ENCODE peak calls at places on chromosomes 6 and 20, in four cellular contexts. H is H1, U is K562, J is HepG2. G is an unnamed sample.

GRCh38 chr6:83442752-83443151 is 11.9 kb upstream of the ME1 start:
- DNase-seq in H (no peak), J (no peak), U (no peak), G (no peak)

GRCh38 chr6:119110601-119111548 is 32.4 kb upstream of the FAM184A start:
- DNase-seq in U (peak; percentile 58), J (peak; percentile 69), H (no peak), G (peak; percentile 28)

GRCh38 chr6:156719720-156720563 is 57.2 kb upstream of the ARID1B start:
- DNase-seq in J (peak; percentile 91), H (peak; percentile 66), U (peak; percentile 90), G (peak; percentile 65)

GRCh38 chr20:63003546-63003945 is 3.2 kb downstream of the BHLHE23 start:
- DNase-seq in U (no peak), H (no peak), J (no peak), G (no peak)

GRCh38 chr6:122207794-122208193 is 191.7 kb upstream of the HSF2 start:
- DNase-seq in J (no peak), H (no peak), U (no peak), G (no peak)

GRCh38 chr20:63216849-63217471 is 1.0 kb upstream of the YTHDF1 start:
- DNase-seq in U (no peak), H (no peak), J (no peak), G (no peak)

GRCh38 chr6:10381133-10381829 is 33.6 kb downstream of the TFAP2A start:
- DNase-seq in J (no peak), H (peak; percentile 81), U (no peak), G (no peak)

GRCh38 chr6:166633732-166634535 is 6.9 kb upstream of the RPS6KA2 start:
- DNase-seq in H (no peak), U (peak; percentile 21), J (peak; percentile 20), G (no peak)

GRCh38 chr20:41058007-41058673 is 29.5 kb downstream of the TOP1 start:
- DNase-seq in H (no peak), J (peak; percentile 55), U (no peak), G (no peak)

GRCh38 chr6:10300071-10300470 is 114.8 kb downstream of the TFAP2A start:
- DNase-seq in J (no peak), H (no peak), U (no peak), G (no peak)

GRCh38 chr20:4626228-4626627 is 95.5 kb upstream of the PRND start:
- DNase-seq in H (no peak), J (no peak), U (no peak), G (peak; percentile 21)

GRCh38 chr20:10784337-10785183 is 110.8 kb upstream of the JAG1 start:
- DNase-seq in U (no peak), J (no peak), H (no peak), G (no peak)

GRCh38 chr20:64055396-64055892 is 6.0 kb upstream of the SOX18 start:
- DNase-seq in U (no peak), H (no peak), J (no peak), G (no peak)

GRCh38 chr6:52877168-52877567 is 32.3 kb downstream of the GSTA3 start:
- DNase-seq in J (no peak), U (no peak), H (no peak), G (no peak)

GRCh38 chr20:59988141-59988540 is 29.9 kb downstream of the CDH26 start:
- DNase-seq in U (no peak), H (no peak), J (no peak), G (no peak)

GRCh38 chr6:65088575-65088974 is 618.5 kb downstream of the EYS start:
- DNase-seq in H (no peak), U (no peak), J (no peak), G (no peak)

GRCh38 chr6:73768630-73769029 is 72.6 kb downstream of the CD109 start:
- DNase-seq in U (no peak), H (no peak), J (no peak), G (no peak)

GRCh38 chr6:51028271-51028670 is 209.6 kb downstream of the TFAP2B start:
- DNase-seq in J (peak; percentile 46), U (no peak), H (no peak), G (no peak)

GRCh38 chr6:61755739-61756138 is 530.3 kb downstream of the KHDRBS2 start:
- DNase-seq in U (no peak), J (no peak), H (no peak), G (no peak)

GRCh38 chr6:154865291-154865690 is 129.8 kb upstream of the TIAM2 start:
- DNase-seq in U (no peak), J (no peak), H (no peak), G (no peak)

GRCh38 chr6:130933712-130934200 is 106.5 kb downstream of the SMLR1 start:
- DNase-seq in H (no peak), U (no peak), J (peak; percentile 98), G (no peak)

GRCh38 chr20:1871807-1872455 is 23.3 kb upstream of the SIRPA start:
- DNase-seq in H (no peak), U (no peak), J (no peak), G (peak; percentile 43)

GRCh38 chr6:28634758-28635546 is 109.3 kb downstream of the GPX5 start:
- DNase-seq in J (peak; percentile 50), U (no peak), H (peak; percentile 71), G (no peak)

GRCh38 chr20:44019638-44020335 is 105.1 kb downstream of the TOX2 start:
- DNase-seq in U (no peak), H (no peak), J (no peak), G (no peak)

GRCh38 chr6:47308223-47308567 is 1.5 kb downstream of the TNFRSF21 start:
- DNase-seq in J (no peak), H (no peak), U (no peak), G (no peak)

GRCh38 chr6:127791779-127792528 is 108.9 kb downstream of the THEMIS start:
- DNase-seq in H (no peak), J (no peak), U (no peak), G (no peak)

GRCh38 chr20:63552481-63553249 is 1.3 kb upstream of the FNDC11 start:
- DNase-seq in U (peak; percentile 62), J (no peak), H (no peak), G (peak; percentile 52)

GRCh38 chr6:37201726-37202125 is 31.8 kb downstream of the PIM1 start:
- DNase-seq in J (no peak), U (no peak), H (no peak), G (no peak)

GRCh38 chr20:25281541-25281991 is 33.7 kb downstream of the PYGB start:
- DNase-seq in J (no peak), U (no peak), H (no peak), G (peak; percentile 64)

GRCh38 chr6:152508477-152508876 is 128.7 kb downstream of the SYNE1 start:
- DNase-seq in J (no peak), U (no peak), H (no peak), G (no peak)
- TF ChIP-seq BRCA1 in J (no peak), U (no peak), H (no peak), G (no peak)

DNA sequence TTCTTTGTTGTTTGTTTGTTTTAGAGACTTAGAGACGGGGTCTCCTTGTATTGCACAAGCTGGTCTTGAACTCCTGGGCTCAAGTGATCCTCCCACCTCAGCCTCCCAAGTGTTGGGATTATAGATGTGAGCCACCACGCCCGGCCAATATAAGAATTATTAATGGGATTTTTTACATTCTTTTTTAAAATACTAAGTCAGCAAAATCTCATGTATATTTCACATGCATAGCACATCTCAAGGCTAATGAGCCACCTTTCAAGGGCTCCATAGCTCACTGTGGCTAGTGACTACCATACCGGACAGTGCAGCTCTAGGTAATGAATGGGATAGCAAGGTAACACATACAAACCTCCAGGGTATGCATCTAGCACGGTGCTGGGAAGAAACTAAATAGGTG is 361.4 kb downstream of the SAMD5 start:
- DNase-seq in H (no peak), J (no peak), U (no peak), G (no peak)
- TF ChIP-seq BRCA1 in H (no peak), J (no peak), U (no peak), G (no peak)

DNA sequence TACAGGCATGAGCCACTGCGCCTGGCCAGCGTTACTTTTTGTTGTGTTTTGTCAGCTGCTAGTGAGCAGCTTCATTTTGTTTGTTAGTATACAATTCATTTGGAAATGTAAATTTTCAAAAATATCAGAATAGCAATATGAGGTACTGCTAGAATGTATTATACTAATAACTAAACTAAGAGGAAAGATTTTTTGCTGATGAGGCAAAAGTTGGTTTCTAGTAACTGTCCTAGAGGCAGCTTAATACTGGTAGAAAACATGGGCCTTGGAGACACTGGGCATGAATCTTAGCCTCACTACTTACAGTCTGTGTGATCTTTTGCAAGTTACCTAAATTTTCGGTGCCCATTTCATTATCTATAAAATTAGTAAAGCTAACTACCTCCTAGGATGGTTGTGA is 24.1 kb downstream of the TTK start:
- DNase-seq in J (no peak), U (no peak), H (no peak), G (no peak)
- TF ChIP-seq BRCA1 in J (no peak), U (no peak), H (no peak), G (no peak)

DNA sequence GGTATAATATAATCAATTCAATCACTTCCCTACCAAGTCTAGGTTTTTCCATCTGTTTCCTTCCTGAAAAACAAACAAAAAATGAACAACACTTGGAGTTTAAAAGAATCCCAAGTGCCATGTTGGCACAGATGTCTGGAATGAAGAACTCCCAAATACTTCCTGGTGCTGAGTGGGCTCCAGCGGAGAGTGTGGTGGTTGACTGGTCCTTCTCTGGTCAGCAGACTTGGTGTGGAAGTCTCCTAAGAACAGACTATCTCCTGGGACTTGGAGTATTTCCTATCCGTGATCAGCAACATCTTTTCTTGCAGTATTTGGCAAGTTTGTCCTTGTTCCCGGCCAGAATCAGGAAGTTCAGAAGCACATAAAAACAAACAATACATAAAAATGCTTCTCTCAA is 154.2 kb downstream of the MTFR2 start:
- DNase-seq in H (no peak), U (no peak), J (no peak), G (no peak)
- TF ChIP-seq BRCA1 in H (no peak), U (no peak), J (no peak), G (no peak)

GRCh38 chr6:21005816-21006553 is 471.7 kb downstream of the CDKAL1 start:
- DNase-seq in H (no peak), J (peak; percentile 64), U (no peak), G (peak; percentile 40)
- TF ChIP-seq BRCA1 in H (no peak), J (no peak), U (no peak), G (no peak)

DNA sequence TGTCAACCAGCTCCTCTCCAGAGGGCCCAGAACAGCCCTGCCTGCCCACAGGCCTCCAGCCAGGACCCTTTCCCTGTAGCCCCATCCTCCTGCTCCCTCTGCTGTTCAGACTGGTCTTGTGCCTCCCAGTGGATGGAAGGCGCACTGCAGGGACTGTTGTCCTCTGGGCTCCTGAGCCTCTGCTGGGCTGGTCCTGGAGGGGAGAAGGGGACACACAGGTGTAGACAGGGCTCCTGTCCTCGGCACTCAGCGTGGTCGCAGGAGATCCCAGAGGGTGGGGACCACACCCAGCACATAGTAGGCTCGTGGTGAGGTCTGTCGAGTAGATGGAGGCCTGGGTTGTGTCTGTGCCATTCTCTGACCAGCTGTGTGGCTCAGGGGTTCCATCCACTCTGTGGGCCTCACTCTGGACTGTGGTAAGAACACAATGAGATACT is 11.5 kb downstream of the ITPR3 start:
- DNase-seq in H (peak; percentile 96), U (peak; percentile 76), J (peak; percentile 75), G (no peak)
- TF ChIP-seq BRCA1 in H (no peak), U (no peak), J (no peak), G (no peak)